ENCODE peak calls at places on chromosome 12, in ten cellular contexts. X is midbrain; V is A549; Y is AG10803; R is amniotic stem cell; L is CD4-positive, alpha-beta T cell; M is T-cell; H is lower leg skin; I is activated T-cell treated with anti-CD3 and anti-CD28 coated beads, Interleukin-2, amount 50 U/mL, for 72 hours; G is HEK293T. J is an unnamed sample.

GRCh38 chr12:1605129-1606020 is 11.0 kb upstream of the FBXL14 start:
- DNase-seq in X (peak), Y (peak), R (peak), G (peak), H (peak), I (peak), L (peak), V (peak), M (peak), J (peak)

GRCh38 chr12:108410689-108411088 is 71.6 kb upstream of the CMKLR1 start:
- DNase-seq in M (no peak), I (no peak), H (no peak), R (no peak), V (no peak), X (no peak), Y (no peak), L (no peak), G (no peak), J (no peak)

GRCh38 chr12:26678697-26679660 is 154.0 kb downstream of the ITPR2 start:
- DNase-seq in I (no peak), R (no peak), L (no peak), Y (peak), M (no peak), H (no peak), G (no peak), V (no peak), X (no peak), J (peak)

GRCh38 chr12:52860102-52860838 is 11.5 kb upstream of the KRT78 start:
- DNase-seq in R (no peak), Y (peak), H (no peak), L (no peak), G (no peak), I (no peak), M (no peak), V (peak), X (no peak), J (peak)

GRCh38 chr12:42090899-42091298 is 53.8 kb downstream of the GXYLT1 start:
- DNase-seq in Y (peak), G (no peak), I (no peak), L (no peak), M (no peak), X (no peak), V (no peak), R (no peak), H (no peak), J (peak)

GRCh38 chr12:83010169-83010804 is 323.6 kb downstream of the TMTC2 start:
- DNase-seq in Y (no peak), V (no peak), H (no peak), X (no peak), L (no peak), M (no peak), I (no peak), G (no peak), R (no peak), J (no peak)

GRCh38 chr12:64618953-64619590 is 8.8 kb downstream of the RASSF3 start:
- DNase-seq in I (no peak), L (no peak), R (no peak), M (no peak), X (peak), G (no peak), Y (peak), V (no peak), H (peak), J (peak)

GRCh38 chr12:108832730-108833354 is 24.5 kb downstream of the SSH1 start:
- DNase-seq in L (no peak), I (no peak), H (no peak), R (peak), M (no peak), Y (peak), V (peak), G (no peak), X (no peak), J (peak)

GRCh38 chr12:76450690-76451089 is 102.5 kb upstream of the BBS10 start:
- DNase-seq in V (peak), H (no peak), G (no peak), L (no peak), M (no peak), R (no peak), I (no peak), Y (peak), X (no peak), J (peak)

GRCh38 chr12:56900583-56900982 is 33.6 kb downstream of the SDR9C7 start:
- DNase-seq in M (no peak), I (no peak), G (no peak), R (no peak), H (no peak), Y (no peak), L (no peak), X (no peak), V (peak), J (peak)

GRCh38 chr12:108827941-108828340 is 29.4 kb downstream of the SSH1 start:
- DNase-seq in I (no peak), V (no peak), M (no peak), L (no peak), Y (no peak), G (no peak), R (no peak), X (no peak), H (no peak), J (no peak)

GRCh38 chr12:116186482-116187157 is 90.9 kb downstream of the MED13L start:
- DNase-seq in H (no peak), L (no peak), X (no peak), Y (peak), G (no peak), R (no peak), V (no peak), I (no peak), M (no peak), J (no peak)

GRCh38 chr12:108392284-108392683 is 53.2 kb upstream of the CMKLR1 start:
- DNase-seq in L (no peak), R (no peak), G (no peak), I (no peak), X (no peak), V (no peak), M (no peak), H (no peak), Y (no peak), J (no peak)

GRCh38 chr12:72273851-72274284 is 1.7 kb downstream of the TRHDE start:
- DNase-seq in R (no peak), G (no peak), Y (no peak), V (no peak), L (no peak), I (no peak), X (no peak), H (no peak), M (no peak), J (no peak)

GRCh38 chr12:52351196-52352059 is 15.9 kb downstream of the KRT85 start:
- DNase-seq in L (peak), G (no peak), Y (no peak), I (peak), M (peak), V (no peak), X (peak), R (no peak), H (peak), J (no peak)

GRCh38 chr12:123801573-123802178 is 39.6 kb downstream of the DNAH10 start:
- DNase-seq in M (no peak), X (no peak), V (peak), R (peak), L (no peak), I (no peak), Y (peak), H (no peak), G (no peak), J (peak)

GRCh38 chr12:110256780-110257431 is 24.1 kb upstream of the ATP2A2 start:
- DNase-seq in G (no peak), X (no peak), H (peak), Y (no peak), V (peak), R (no peak), L (no peak), I (no peak), M (no peak), J (no peak)

GRCh38 chr12:31492599-31493196 is 98.2 kb downstream of the DENND5B start:
- DNase-seq in I (no peak), R (no peak), M (no peak), Y (no peak), H (no peak), G (no peak), L (no peak), X (no peak), V (no peak), J (no peak)

GRCh38 chr12:96235497-96235826 is 41.3 kb downstream of the ELK3 start:
- DNase-seq in I (no peak), L (no peak), V (peak), M (no peak), H (no peak), Y (no peak), R (no peak), X (no peak), G (no peak), J (no peak)

GRCh38 chr12:55715833-55716581 is at the start of gene BLOC1S1:
- DNase-seq in L (peak), H (peak), X (peak), Y (peak), M (peak), I (peak), R (peak), G (peak), V (peak), J (peak)

GRCh38 chr12:79964100-79964627 is 29.3 kb upstream of the PPP1R12A start:
- DNase-seq in X (no peak), G (no peak), R (no peak), V (no peak), L (no peak), H (no peak), Y (no peak), I (no peak), M (no peak), J (no peak)

GRCh38 chr12:51886021-51886710 is 1.7 kb upstream of the ANKRD33 start:
- DNase-seq in H (peak), I (peak), G (no peak), V (peak), R (peak), M (peak), L (peak), X (peak), Y (peak), J (peak)

GRCh38 chr12:48454675-48455074 is 17.7 kb upstream of the ANP32D start:
- DNase-seq in L (no peak), V (peak), M (no peak), H (no peak), X (no peak), I (no peak), Y (peak), G (peak), R (no peak), J (peak)

GRCh38 chr12:76627346-76628135 is 68.0 kb upstream of the OSBPL8 start:
- DNase-seq in X (no peak), M (no peak), H (no peak), L (no peak), G (no peak), R (no peak), I (no peak), Y (peak), V (no peak), J (no peak)

GRCh38 chr12:27619308-27619707 is 76.9 kb upstream of the REP15 start:
- DNase-seq in M (no peak), I (peak), X (no peak), H (no peak), R (peak), G (no peak), V (peak), L (no peak), Y (peak), J (peak)

GRCh38 chr12:55929306-55929791 is 1.6 kb upstream of the DGKA start:
- DNase-seq in V (no peak), M (peak), R (no peak), H (peak), I (peak), Y (no peak), X (no peak), L (peak), G (no peak), J (no peak)

GRCh38 chr12:58176296-58176869 is 235.0 kb downstream of the ATP23 start:
- DNase-seq in X (peak), M (no peak), G (peak), I (peak), H (no peak), L (no peak), V (peak), R (no peak), Y (peak), J (no peak)

GRCh38 chr12:6373022-6373787 is 2.2 kb downstream of the SCNN1A start:
- DNase-seq in H (no peak), R (no peak), V (no peak), G (no peak), M (no peak), X (no peak), L (no peak), Y (no peak), I (no peak), J (no peak)

GRCh38 chr12:13887774-13888388 is 93.5 kb downstream of the GRIN2B start:
- DNase-seq in X (no peak), V (peak), L (no peak), G (no peak), R (no peak), Y (no peak), I (no peak), M (no peak), H (no peak), J (no peak)

GRCh38 chr12:57276935-57277563 is 26.1 kb upstream of the STAC3 start:
- DNase-seq in V (peak), R (peak), I (peak), Y (peak), L (no peak), H (no peak), M (no peak), X (no peak), G (peak), J (peak)

GRCh38 chr12:117130806-117131205 is 31.6 kb upstream of the TESC start:
- DNase-seq in V (no peak), L (no peak), I (no peak), H (no peak), G (no peak), Y (no peak), R (no peak), X (no peak), M (no peak), J (no peak)

GRCh38 chr12:119486599-119487154 is 106.9 kb upstream of the TMEM233 start:
- DNase-seq in X (no peak), G (no peak), R (no peak), V (no peak), M (no peak), H (no peak), L (no peak), I (no peak), Y (no peak), J (no peak)

GRCh38 chr12:116090516-116090915 is 187.0 kb downstream of the MED13L start:
- DNase-seq in G (no peak), I (no peak), V (no peak), Y (no peak), M (no peak), L (no peak), R (no peak), X (no peak), H (no peak), J (no peak)

GRCh38 chr12:94184995-94185711 is 36.8 kb downstream of the PLXNC1 start:
- DNase-seq in M (no peak), R (no peak), I (no peak), V (no peak), Y (no peak), H (no peak), L (no peak), G (no peak), X (no peak), J (no peak)

J was measured in HFFc6.